ENCODE peak calls at places on chromosomes 1 and 21, in nine cellular contexts. R is HTR-8/SVneo; C is stimulated activated naive CD4-positive, alpha-beta T cell treated with Interleukin-2 at 50 U/mL for 16 hours; M is H1; O is T-cell; Q is stimulated activated CD4-positive, alpha-beta T cell treated with anti-CD3 and anti-CD28 coated beads, Interleukin-4, amount 100 ng/mL, for 24 hours; W is psoas muscle; B is suprapubic skin; S is AG04449. P is an unnamed sample.

GRCh38 chr1:28365864-28366263 is 3.7 kb upstream of the PHACTR4 start:
- DNase-seq in R (no peak), C (no peak), M (no peak), O (no peak), Q (no peak), W (no peak), B (no peak), S (no peak), P (no peak)

GRCh38 chr1:53359225-53359933 is 31.5 kb upstream of the LRP8 start:
- DNase-seq in R (no peak), C (no peak), M (no peak), O (no peak), Q (no peak), W (no peak), B (peak; percentile 57), S (no peak), P (no peak)

GRCh38 chr21:25901580-25901979 is 166.8 kb downstream of the GABPA start:
- DNase-seq in R (no peak), C (no peak), M (no peak), O (no peak), Q (no peak), W (no peak), B (no peak), S (no peak), P (no peak)

GRCh38 chr1:42936309-42937078 is 22.2 kb downstream of the SLC2A1 start:
- DNase-seq in R (no peak), C (peak; percentile 52), M (no peak), O (no peak), Q (peak; percentile 48), W (peak; percentile 53), B (no peak), S (no peak), P (no peak)

GRCh38 chr1:39262802-39263201 is 58.3 kb downstream of the MACF1 start:
- DNase-seq in R (no peak), C (peak; percentile 62), M (no peak), O (no peak), Q (no peak), W (no peak), B (no peak), S (no peak), P (no peak)

GRCh38 chr1:210816136-210816535 is 317.8 kb downstream of the KCNH1 start:
- DNase-seq in R (no peak), C (no peak), M (no peak), O (no peak), Q (no peak), W (no peak), B (no peak), S (no peak), P (no peak)

GRCh38 chr21:15138475-15138874 is 73.7 kb upstream of the NRIP1 start:
- DNase-seq in R (no peak), C (no peak), M (no peak), O (no peak), Q (no peak), W (peak; percentile 31), B (no peak), S (no peak), P (no peak)

GRCh38 chr1:93976291-93976690 is 67.1 kb upstream of the GCLM start:
- DNase-seq in R (no peak), C (no peak), M (no peak), O (no peak), Q (no peak), W (no peak), B (no peak), S (no peak), P (no peak)

GRCh38 chr1:102640872-102641271 is 467.4 kb downstream of the COL11A1 start:
- DNase-seq in R (no peak), C (no peak), M (no peak), O (no peak), Q (no peak), W (no peak), B (no peak), S (no peak), P (no peak)

GRCh38 chr1:166026561-166026960 is 140.2 kb downstream of the FAM78B start:
- DNase-seq in R (no peak), C (no peak), M (no peak), O (no peak), Q (no peak), W (no peak), B (no peak), S (no peak), P (no peak)

GRCh38 chr1:154463512-154463990 is 38.5 kb upstream of the TDRD10 start:
- DNase-seq in R (no peak), C (peak; percentile 60), M (no peak), O (peak; percentile 68), Q (peak; percentile 66), W (no peak), B (no peak), S (no peak), P (no peak)

GRCh38 chr1:206953126-206953525 is 6.9 kb upstream of the PIGR start:
- DNase-seq in R (no peak), C (no peak), M (no peak), O (no peak), Q (no peak), W (no peak), B (no peak), S (no peak), P (no peak)

GRCh38 chr1:42163114-42163513 is 1.4 kb downstream of the GUCA2A start:
- DNase-seq in R (no peak), C (no peak), M (no peak), O (no peak), Q (no peak), W (no peak), B (no peak), S (no peak), P (no peak)

GRCh38 chr1:158087320-158087927 is 93.3 kb upstream of the CD1D start:
- DNase-seq in R (peak; percentile 68), C (no peak), M (peak; percentile 63), O (no peak), Q (peak; percentile 10), W (peak; percentile 40), B (no peak), S (peak; percentile 10), P (no peak)

GRCh38 chr1:18955116-18955441 is 1.4 kb downstream of the IFFO2 start:
- DNase-seq in R (no peak), C (no peak), M (no peak), O (no peak), Q (no peak), W (no peak), B (no peak), S (no peak), P (no peak)

GRCh38 chr1:151293093-151293492 is 11.0 kb downstream of the ZNF687 start:
- DNase-seq in R (no peak), C (no peak), M (no peak), O (no peak), Q (no peak), W (no peak), B (no peak), S (no peak), P (no peak)

GRCh38 chr1:200042119-200042436 is 14.6 kb downstream of the NR5A2 start:
- DNase-seq in R (no peak), C (no peak), M (no peak), O (no peak), Q (no peak), W (no peak), B (no peak), S (no peak), P (no peak)

GRCh38 chr1:46802901-46803574 is 4.2 kb downstream of the CYP4B1 start:
- DNase-seq in R (no peak), C (no peak), M (no peak), O (no peak), Q (no peak), W (no peak), B (no peak), S (no peak), P (no peak)

GRCh38 chr1:19689131-19689757 is 24.6 kb downstream of the HTR6 start:
- DNase-seq in R (no peak), C (no peak), M (no peak), O (no peak), Q (no peak), W (no peak), B (no peak), S (no peak), P (no peak)

GRCh38 chr1:36384542-36385409 is 948 bp downstream of the STK40 start:
- DNase-seq in R (no peak), C (peak; percentile 46), M (no peak), O (no peak), Q (peak; percentile 31), W (peak; percentile 53), B (peak; percentile 89), S (no peak), P (no peak)

GRCh38 chr1:56442456-56442855 is 136.9 kb downstream of the PLPP3 start:
- DNase-seq in R (no peak), C (no peak), M (no peak), O (no peak), Q (no peak), W (no peak), B (no peak), S (no peak), P (no peak)

GRCh38 chr1:52179073-52179472 is 37.2 kb downstream of the ZFYVE9 start:
- DNase-seq in R (no peak), C (no peak), M (no peak), O (no peak), Q (no peak), W (no peak), B (no peak), S (no peak), P (no peak)